ENCODE peak calls at places on chromosomes 5 and 9, in ten cellular contexts. One of them, this sample, is unnamed.

GRCh38 chr5:179163236-179164155 is 103.3 kb downstream of the ZNF354C start:
- DNase-seq in heart left ventricle: no peak
- DNase-seq in psoas muscle: no peak
- DNase-seq in endodermal cell: no peak
- DNase-seq in cardiac muscle cell: no peak
- DNase-seq in fibroblast of lung: no peak
- DNase-seq in OCI-LY7: no peak
- DNase-seq in mammary epithelial cell: no peak
- DNase-seq in bronchial epithelial cell: no peak
- DNase-seq in astrocyte: no peak
- DNase-seq in this sample: no peak

GRCh38 chr9:100869321-100869720 is 159.2 kb upstream of the PLPPR1 start:
- DNase-seq in heart left ventricle: no peak
- DNase-seq in psoas muscle: no peak
- DNase-seq in endodermal cell: no peak
- DNase-seq in cardiac muscle cell: no peak
- DNase-seq in fibroblast of lung: no peak
- DNase-seq in OCI-LY7: no peak
- DNase-seq in mammary epithelial cell: no peak
- DNase-seq in bronchial epithelial cell: no peak
- DNase-seq in astrocyte: no peak
- DNase-seq in this sample: no peak

GRCh38 chr5:42036379-42036778 is 111.3 kb downstream of the FBXO4 start:
- DNase-seq in heart left ventricle: no peak
- DNase-seq in psoas muscle: no peak
- DNase-seq in endodermal cell: no peak
- DNase-seq in cardiac muscle cell: no peak
- DNase-seq in fibroblast of lung: no peak
- DNase-seq in OCI-LY7: no peak
- DNase-seq in mammary epithelial cell: no peak
- DNase-seq in bronchial epithelial cell: no peak
- DNase-seq in astrocyte: no peak
- DNase-seq in this sample: no peak

GRCh38 chr5:172417983-172418630 is 36.2 kb downstream of the SH3PXD2B start:
- DNase-seq in heart left ventricle: peak
- DNase-seq in psoas muscle: peak
- DNase-seq in endodermal cell: no peak
- DNase-seq in cardiac muscle cell: no peak
- DNase-seq in fibroblast of lung: peak
- DNase-seq in OCI-LY7: no peak
- DNase-seq in mammary epithelial cell: peak
- DNase-seq in bronchial epithelial cell: peak
- DNase-seq in astrocyte: peak
- DNase-seq in this sample: peak

GRCh38 chr5:98872679-98873078 is 56.1 kb downstream of the CHD1 start:
- DNase-seq in heart left ventricle: no peak
- DNase-seq in psoas muscle: no peak
- DNase-seq in endodermal cell: no peak
- DNase-seq in cardiac muscle cell: no peak
- DNase-seq in fibroblast of lung: peak
- DNase-seq in OCI-LY7: no peak
- DNase-seq in mammary epithelial cell: peak
- DNase-seq in bronchial epithelial cell: peak
- DNase-seq in astrocyte: peak
- DNase-seq in this sample: peak

GRCh38 chr5:124072570-124072969 is 560.6 kb downstream of the CSNK1G3 start:
- DNase-seq in heart left ventricle: no peak
- DNase-seq in psoas muscle: no peak
- DNase-seq in endodermal cell: no peak
- DNase-seq in cardiac muscle cell: no peak
- DNase-seq in fibroblast of lung: no peak
- DNase-seq in OCI-LY7: no peak
- DNase-seq in mammary epithelial cell: no peak
- DNase-seq in bronchial epithelial cell: no peak
- DNase-seq in astrocyte: no peak
- DNase-seq in this sample: no peak

GRCh38 chr9:132647355-132647754 is 22.4 kb downstream of the DDX31 start:
- DNase-seq in heart left ventricle: no peak
- DNase-seq in psoas muscle: no peak
- DNase-seq in endodermal cell: no peak
- DNase-seq in cardiac muscle cell: no peak
- DNase-seq in fibroblast of lung: peak
- DNase-seq in OCI-LY7: no peak
- DNase-seq in mammary epithelial cell: peak
- DNase-seq in bronchial epithelial cell: no peak
- DNase-seq in astrocyte: peak
- DNase-seq in this sample: peak

GRCh38 chr9:70746760-70747159 is 332.3 kb upstream of the KLF9 start:
- DNase-seq in heart left ventricle: no peak
- DNase-seq in psoas muscle: no peak
- DNase-seq in endodermal cell: no peak
- DNase-seq in cardiac muscle cell: no peak
- DNase-seq in fibroblast of lung: no peak
- DNase-seq in OCI-LY7: no peak
- DNase-seq in mammary epithelial cell: no peak
- DNase-seq in bronchial epithelial cell: no peak
- DNase-seq in astrocyte: no peak
- DNase-seq in this sample: peak

GRCh38 chr5:150656191-150657132 is 4.6 kb upstream of the MYOZ3 start:
- DNase-seq in heart left ventricle: peak
- DNase-seq in psoas muscle: peak
- DNase-seq in endodermal cell: peak
- DNase-seq in cardiac muscle cell: peak
- DNase-seq in fibroblast of lung: peak
- DNase-seq in OCI-LY7: peak
- DNase-seq in mammary epithelial cell: no peak
- DNase-seq in bronchial epithelial cell: no peak
- DNase-seq in astrocyte: no peak
- DNase-seq in this sample: peak

GRCh38 chr5:5135957-5136676 is 4.0 kb upstream of the ADAMTS16 start:
- DNase-seq in heart left ventricle: no peak
- DNase-seq in psoas muscle: no peak
- DNase-seq in endodermal cell: peak
- DNase-seq in cardiac muscle cell: no peak
- DNase-seq in fibroblast of lung: peak
- DNase-seq in OCI-LY7: no peak
- DNase-seq in mammary epithelial cell: no peak
- DNase-seq in bronchial epithelial cell: peak
- DNase-seq in astrocyte: no peak
- DNase-seq in this sample: peak

GRCh38 chr9:107020040-107020530 is 157.1 kb downstream of the ZNF462 start:
- DNase-seq in heart left ventricle: no peak
- DNase-seq in psoas muscle: no peak
- DNase-seq in endodermal cell: peak
- DNase-seq in cardiac muscle cell: peak
- DNase-seq in fibroblast of lung: peak
- DNase-seq in OCI-LY7: peak
- DNase-seq in mammary epithelial cell: peak
- DNase-seq in bronchial epithelial cell: peak
- DNase-seq in astrocyte: peak
- DNase-seq in this sample: peak

GRCh38 chr5:66829826-66830225 is 233.6 kb downstream of the MAST4 start:
- DNase-seq in heart left ventricle: no peak
- DNase-seq in psoas muscle: no peak
- DNase-seq in endodermal cell: no peak
- DNase-seq in cardiac muscle cell: no peak
- DNase-seq in fibroblast of lung: no peak
- DNase-seq in OCI-LY7: no peak
- DNase-seq in mammary epithelial cell: peak
- DNase-seq in bronchial epithelial cell: peak
- DNase-seq in astrocyte: peak
- DNase-seq in this sample: peak

GRCh38 chr5:101611039-101611438 is 685.0 kb downstream of the SLCO4C1 start:
- DNase-seq in heart left ventricle: no peak
- DNase-seq in psoas muscle: no peak
- DNase-seq in endodermal cell: no peak
- DNase-seq in cardiac muscle cell: no peak
- DNase-seq in fibroblast of lung: no peak
- DNase-seq in OCI-LY7: no peak
- DNase-seq in mammary epithelial cell: no peak
- DNase-seq in bronchial epithelial cell: no peak
- DNase-seq in astrocyte: no peak
- DNase-seq in this sample: no peak
- TF ChIP-seq CTCF in heart left ventricle: no peak
- TF ChIP-seq CTCF in psoas muscle: no peak
- TF ChIP-seq CTCF in endodermal cell: no peak
- TF ChIP-seq CTCF in cardiac muscle cell: no peak
- TF ChIP-seq CTCF in fibroblast of lung: no peak
- TF ChIP-seq CTCF in OCI-LY7: no peak
- TF ChIP-seq CTCF in mammary epithelial cell: no peak
- TF ChIP-seq CTCF in bronchial epithelial cell: no peak
- TF ChIP-seq CTCF in astrocyte: no peak
- TF ChIP-seq CTCF in this sample: no peak

DNA sequence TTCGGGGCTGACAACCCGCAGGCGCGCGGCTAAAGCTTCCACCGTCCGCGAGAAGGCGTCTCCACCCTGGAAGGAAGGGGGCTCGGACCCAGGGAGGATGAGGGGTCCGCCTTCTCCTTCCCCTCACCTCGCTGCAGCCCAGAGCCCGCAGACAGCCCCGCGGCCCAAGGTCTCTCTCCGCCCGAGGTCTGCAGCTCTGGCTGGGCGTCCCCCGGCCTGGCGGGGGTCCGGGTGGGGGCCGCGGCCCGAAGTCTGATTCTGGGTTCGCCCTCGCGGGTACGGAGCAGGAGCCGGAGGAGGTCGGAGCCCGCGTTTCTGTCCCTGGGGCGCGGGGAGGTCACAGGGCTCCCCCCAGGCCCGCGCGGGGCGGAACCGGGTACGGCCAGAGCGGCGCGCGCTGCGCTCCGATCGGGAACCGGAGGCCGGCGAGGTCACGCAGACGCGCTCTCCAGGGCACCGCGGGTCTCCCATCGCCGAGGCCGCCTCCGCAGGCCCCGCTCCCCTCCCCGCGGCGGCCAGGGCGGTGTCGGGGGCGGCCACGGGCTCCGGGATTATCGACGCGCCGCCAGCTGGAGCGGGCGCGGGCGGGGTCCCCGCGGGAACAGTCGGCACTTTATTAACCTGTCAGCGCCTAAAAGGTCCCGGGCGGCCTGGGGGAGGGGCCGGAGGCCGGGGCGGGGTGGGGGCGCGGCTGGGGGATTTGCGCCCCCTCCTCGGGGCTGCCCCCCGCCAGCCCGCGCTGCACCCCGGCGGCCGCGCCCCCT is 11.6 kb downstream of the LHX3 start:
- DNase-seq in heart left ventricle: no peak
- DNase-seq in psoas muscle: no peak
- DNase-seq in endodermal cell: no peak
- DNase-seq in cardiac muscle cell: no peak
- DNase-seq in fibroblast of lung: no peak
- DNase-seq in OCI-LY7: no peak
- DNase-seq in mammary epithelial cell: no peak
- DNase-seq in bronchial epithelial cell: no peak
- DNase-seq in astrocyte: no peak
- DNase-seq in this sample: no peak
- H3K4me3 ChIP-seq in heart left ventricle: no peak
- H3K4me3 ChIP-seq in psoas muscle: no peak
- H3K4me3 ChIP-seq in endodermal cell: no peak
- H3K4me3 ChIP-seq in cardiac muscle cell: no peak
- H3K4me3 ChIP-seq in fibroblast of lung: no peak
- H3K4me3 ChIP-seq in OCI-LY7: no peak
- H3K4me3 ChIP-seq in mammary epithelial cell: no peak
- H3K4me3 ChIP-seq in bronchial epithelial cell: no peak
- H3K4me3 ChIP-seq in astrocyte: no peak
- H3K4me3 ChIP-seq in this sample: no peak

GRCh38 chr5:31487510-31487909 is 44.4 kb downstream of the DROSHA start:
- DNase-seq in heart left ventricle: no peak
- DNase-seq in psoas muscle: no peak
- DNase-seq in endodermal cell: no peak
- DNase-seq in cardiac muscle cell: no peak
- DNase-seq in fibroblast of lung: peak
- DNase-seq in OCI-LY7: no peak
- DNase-seq in mammary epithelial cell: no peak
- DNase-seq in bronchial epithelial cell: no peak
- DNase-seq in astrocyte: no peak
- DNase-seq in this sample: no peak
- TF ChIP-seq CTCF in heart left ventricle: peak
- TF ChIP-seq CTCF in psoas muscle: no peak
- TF ChIP-seq CTCF in endodermal cell: no peak
- TF ChIP-seq CTCF in cardiac muscle cell: no peak
- TF ChIP-seq CTCF in fibroblast of lung: no peak
- TF ChIP-seq CTCF in OCI-LY7: peak
- TF ChIP-seq CTCF in mammary epithelial cell: no peak
- TF ChIP-seq CTCF in bronchial epithelial cell: no peak
- TF ChIP-seq CTCF in astrocyte: no peak
- TF ChIP-seq CTCF in this sample: no peak

GRCh38 chr5:73236541-73237128 is 63.6 kb downstream of the TMEM174 start:
- DNase-seq in heart left ventricle: no peak
- DNase-seq in psoas muscle: no peak
- DNase-seq in endodermal cell: no peak
- DNase-seq in cardiac muscle cell: no peak
- DNase-seq in fibroblast of lung: no peak
- DNase-seq in OCI-LY7: no peak
- DNase-seq in mammary epithelial cell: peak
- DNase-seq in bronchial epithelial cell: peak
- DNase-seq in astrocyte: no peak
- DNase-seq in this sample: no peak

GRCh38 chr5:73233053-73233460 is 60.1 kb downstream of the TMEM174 start:
- DNase-seq in heart left ventricle: no peak
- DNase-seq in psoas muscle: no peak
- DNase-seq in endodermal cell: no peak
- DNase-seq in cardiac muscle cell: no peak
- DNase-seq in fibroblast of lung: no peak
- DNase-seq in OCI-LY7: no peak
- DNase-seq in mammary epithelial cell: no peak
- DNase-seq in bronchial epithelial cell: no peak
- DNase-seq in astrocyte: no peak
- DNase-seq in this sample: no peak

GRCh38 chr5:73232266-73233041 is 59.5 kb downstream of the TMEM174 start:
- DNase-seq in heart left ventricle: no peak
- DNase-seq in psoas muscle: no peak
- DNase-seq in endodermal cell: peak
- DNase-seq in cardiac muscle cell: no peak
- DNase-seq in fibroblast of lung: no peak
- DNase-seq in OCI-LY7: no peak
- DNase-seq in mammary epithelial cell: no peak
- DNase-seq in bronchial epithelial cell: no peak
- DNase-seq in astrocyte: peak
- DNase-seq in this sample: no peak

GRCh38 chr5:73233461-73234151 is 60.6 kb downstream of the TMEM174 start:
- DNase-seq in heart left ventricle: no peak
- DNase-seq in psoas muscle: peak
- DNase-seq in endodermal cell: peak
- DNase-seq in cardiac muscle cell: peak
- DNase-seq in fibroblast of lung: peak
- DNase-seq in OCI-LY7: no peak
- DNase-seq in mammary epithelial cell: no peak
- DNase-seq in bronchial epithelial cell: no peak
- DNase-seq in astrocyte: no peak
- DNase-seq in this sample: no peak

DNA sequence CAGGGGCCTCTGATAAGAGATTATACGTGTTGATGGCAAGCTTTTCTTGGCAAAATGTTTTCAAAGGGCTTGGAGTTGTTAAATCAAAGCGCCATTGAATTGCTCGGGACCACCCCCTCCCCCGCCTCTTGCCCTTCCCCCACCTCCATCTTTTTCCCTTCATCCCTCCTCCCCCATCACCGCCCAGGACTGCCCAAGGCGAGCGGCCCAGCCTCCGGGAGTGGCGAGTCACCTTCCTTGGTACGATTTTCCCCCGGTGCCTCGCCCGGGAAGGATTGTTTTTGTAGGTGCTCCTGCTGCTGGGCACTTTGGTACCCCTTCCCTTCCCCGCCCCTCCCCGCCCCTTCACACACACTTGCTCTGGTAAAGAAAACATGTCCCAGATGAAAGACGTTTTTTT is 61.2 kb downstream of the TMEM174 start:
- DNase-seq in heart left ventricle: no peak
- DNase-seq in psoas muscle: no peak
- DNase-seq in endodermal cell: peak
- DNase-seq in cardiac muscle cell: no peak
- DNase-seq in fibroblast of lung: no peak
- DNase-seq in OCI-LY7: no peak
- DNase-seq in mammary epithelial cell: no peak
- DNase-seq in bronchial epithelial cell: no peak
- DNase-seq in astrocyte: no peak
- DNase-seq in this sample: no peak
- H3K4me3 ChIP-seq in heart left ventricle: peak
- H3K4me3 ChIP-seq in psoas muscle: peak
- H3K4me3 ChIP-seq in endodermal cell: peak
- H3K4me3 ChIP-seq in cardiac muscle cell: peak
- H3K4me3 ChIP-seq in fibroblast of lung: no peak
- H3K4me3 ChIP-seq in OCI-LY7: no peak
- H3K4me3 ChIP-seq in mammary epithelial cell: no peak
- H3K4me3 ChIP-seq in bronchial epithelial cell: no peak
- H3K4me3 ChIP-seq in astrocyte: peak
- H3K4me3 ChIP-seq in this sample: peak

This sample was measured in fibroblast of mammary gland.